ENCODE peak calls at places on chromosomes 2 and 18, in nine cellular contexts. W is effector memory CD4-positive, alpha-beta T cell; T is psoas muscle; E is activated naive CD4-positive, alpha-beta T cell treated with anti-CD3 and anti-CD28 coated beads for 36 hours; G is left kidney; H is activated T-cell treated with anti-CD3 and anti-CD28 coated beads, Interleukin-2, amount 50 U/mL, for 72 hours; U is ovary; Z is GM06990; F is adipocyte. M is an unnamed sample.

GRCh38 chr2:148201075-148202004 is 180.4 kb downstream of the MBD5 start:
- DNase-seq in F (peak; percentile 30), W (no peak), G (peak; percentile 40), Z (peak; percentile 16), E (peak; percentile 60), H (peak; percentile 37), U (no peak), T (peak; percentile 53), M (peak; percentile 39)

GRCh38 chr2:12045864-12046291 is 299.4 kb downstream of the LPIN1 start:
- DNase-seq in G (no peak), T (no peak), H (no peak), F (no peak), E (no peak), Z (peak; percentile 60), W (no peak), U (no peak), M (no peak)

GRCh38 chr18:56727399-56727798 is 76.2 kb downstream of the WDR7 start:
- DNase-seq in T (no peak), H (peak; percentile 11), G (no peak), E (peak; percentile 58), F (no peak), Z (no peak), U (no peak), W (no peak), M (no peak)

GRCh38 chr2:71463342-71463654 is 9.9 kb downstream of the DYSF start:
- DNase-seq in F (no peak), H (no peak), W (no peak), E (no peak), G (no peak), Z (no peak), U (no peak), T (no peak), M (no peak)

GRCh38 chr2:16318474-16319195 is 347.0 kb downstream of the CYRIA start:
- DNase-seq in F (no peak), E (no peak), W (no peak), T (no peak), H (no peak), Z (no peak), G (peak; percentile 49), U (no peak), M (no peak)

GRCh38 chr2:131413148-131413747 is 49.3 kb upstream of the RAB6D start:
- DNase-seq in Z (no peak), T (no peak), U (no peak), W (no peak), F (peak; percentile 82), G (peak; percentile 81), H (peak; percentile 25), E (peak; percentile 49), M (peak; percentile 51)

GRCh38 chr2:19045151-19045550 is 313.3 kb downstream of the OSR1 start:
- DNase-seq in E (no peak), H (no peak), T (no peak), F (no peak), W (no peak), G (no peak), Z (no peak), U (no peak), M (no peak)

GRCh38 chr2:689877-690510 is 12.8 kb upstream of the TMEM18 start:
- DNase-seq in H (no peak), F (no peak), T (no peak), G (no peak), U (no peak), W (no peak), E (no peak), Z (no peak), M (no peak)

GRCh38 chr2:65033178-65033577 is 23.0 kb upstream of the CEP68 start:
- DNase-seq in W (no peak), T (no peak), Z (no peak), G (peak; percentile 32), H (no peak), F (peak; percentile 58), U (no peak), E (peak; percentile 19), M (peak; percentile 10)

GRCh38 chr2:170550501-170550900 is 164.6 kb upstream of the SP5 start:
- DNase-seq in U (no peak), F (no peak), H (no peak), T (no peak), Z (no peak), E (no peak), G (no peak), W (no peak), M (no peak)

GRCh38 chr18:74353169-74353775 is 37.6 kb downstream of the C18orf63 start:
- DNase-seq in H (peak; percentile 57), W (peak; percentile 29), T (no peak), G (peak; percentile 88), U (peak; percentile 23), F (peak; percentile 83), Z (no peak), E (peak; percentile 77), M (peak; percentile 79)

M was measured in NCI-H69.